ENCODE peak calls at places on chromosomes 7 and 10, in six cellular contexts. O is upper lobe of left lung; J is HCT116; X is lower lobe of right lung; K is CD4-positive, alpha-beta T cell; E is prostate gland. W is an unnamed sample.

GRCh38 chr10:50325449-50326188 is 74.3 kb upstream of the ASAH2 start:
- DNase-seq in O (no peak), J (peak; percentile 41), X (peak; percentile 58), K (no peak), E (peak; percentile 76), W (peak; percentile 95)

GRCh38 chr7:22269963-22270362 is 87.0 kb downstream of the RAPGEF5 start:
- DNase-seq in O (no peak), J (no peak), X (no peak), K (no peak), E (no peak), W (no peak)

GRCh38 chr10:93542358-93542791 is 24.1 kb upstream of the FFAR4 start:
- DNase-seq in O (no peak), J (no peak), X (no peak), K (no peak), E (no peak), W (no peak)

GRCh38 chr10:47156873-47157272 is 143.1 kb upstream of the GDF10 start:
- DNase-seq in O (no peak), J (no peak), X (no peak), K (no peak), E (no peak), W (no peak)

GRCh38 chr10:62019685-62020361 is 118.3 kb downstream of the ARID5B start:
- DNase-seq in O (no peak), J (no peak), X (no peak), K (no peak), E (no peak), W (no peak)

GRCh38 chr7:138396251-138397070 is 63.6 kb upstream of the TRIM24 start:
- DNase-seq in O (no peak), J (no peak), X (no peak), K (no peak), E (no peak), W (no peak)

GRCh38 chr7:7054252-7054830 is 128.0 kb upstream of the C1GALT1 start:
- DNase-seq in O (no peak), J (no peak), X (no peak), K (no peak), E (no peak), W (peak; percentile 13)

GRCh38 chr10:93218386-93218785 is 144.7 kb downstream of the CYP26A1 start:
- DNase-seq in O (no peak), J (no peak), X (no peak), K (no peak), E (no peak), W (no peak)

GRCh38 chr7:44111759-44112158 is 7.6 kb downstream of the AEBP1 start:
- DNase-seq in O (no peak), J (no peak), X (no peak), K (no peak), E (no peak), W (no peak)

GRCh38 chr7:23467731-23468720 is 2.3 kb downstream of the IGF2BP3 start:
- DNase-seq in O (peak; percentile 55), J (no peak), X (no peak), K (no peak), E (no peak), W (no peak)

GRCh38 chr10:48470893-48471805 is 133.7 kb downstream of the ARHGAP22 start:
- DNase-seq in O (peak; percentile 48), J (no peak), X (no peak), K (no peak), E (no peak), W (peak; percentile 92)

GRCh38 chr7:3020416-3020815 is 23.3 kb downstream of the CARD11 start:
- DNase-seq in O (no peak), J (no peak), X (no peak), K (no peak), E (no peak), W (no peak)

GRCh38 chr7:104922187-104923009 is 91.6 kb upstream of the KMT2E start:
- DNase-seq in O (no peak), J (no peak), X (no peak), K (no peak), E (no peak), W (no peak)

GRCh38 chr7:122488241-122488640 is 183.7 kb upstream of the FEZF1 start:
- DNase-seq in O (no peak), J (no peak), X (no peak), K (no peak), E (no peak), W (no peak)

GRCh38 chr10:116287906-116288501 is 15.0 kb upstream of the GFRA1 start:
- DNase-seq in O (no peak), J (peak; percentile 37), X (no peak), K (no peak), E (no peak), W (no peak)

GRCh38 chr7:33754933-33755928 is 150.1 kb upstream of the BMPER start:
- DNase-seq in O (no peak), J (no peak), X (no peak), K (no peak), E (no peak), W (no peak)

GRCh38 chr10:79146611-79147130 is 77.9 kb downstream of the ZMIZ1 start:
- DNase-seq in O (no peak), J (no peak), X (peak; percentile 81), K (no peak), E (peak; percentile 61), W (no peak)

GRCh38 chr7:34013421-34013820 is 108.1 kb downstream of the BMPER start:
- DNase-seq in O (no peak), J (no peak), X (no peak), K (no peak), E (no peak), W (no peak)

GRCh38 chr7:6242561-6242960 is 29.9 kb downstream of the CYTH3 start:
- DNase-seq in O (no peak), J (no peak), X (no peak), K (no peak), E (no peak), W (no peak)

GRCh38 chr10:44908936-44909335 is 2.2 kb upstream of the TMEM72 start:
- DNase-seq in O (no peak), J (no peak), X (no peak), K (no peak), E (no peak), W (no peak)

GRCh38 chr10:2851544-2851943 is 215.8 kb upstream of the PFKP start:
- DNase-seq in O (no peak), J (no peak), X (no peak), K (no peak), E (no peak), W (no peak)

GRCh38 chr10:73788864-73789658 is 3.7 kb downstream of the ZSWIM8 start:
- DNase-seq in O (no peak), J (no peak), X (no peak), K (no peak), E (no peak), W (no peak)

GRCh38 chr10:73789659-73790055 is 4.3 kb downstream of the ZSWIM8 start:
- DNase-seq in O (no peak), J (no peak), X (no peak), K (no peak), E (no peak), W (no peak)

GRCh38 chr10:73785221-73785720 is at the start of gene ZSWIM8:
- DNase-seq in O (peak; percentile 96), J (peak; percentile 91), X (peak; percentile 92), K (peak; percentile 77), E (peak; percentile 93), W (peak; percentile 88)

GRCh38 chr10:73785721-73786511 is 510 bp downstream of the ZSWIM8 start:
- DNase-seq in O (peak; percentile 92), J (no peak), X (peak; percentile 73), K (peak; percentile 32), E (peak; percentile 67), W (peak; percentile 23)

GRCh38 chr10:73786512-73786885 is 1.1 kb downstream of the ZSWIM8 start:
- DNase-seq in O (no peak), J (no peak), X (no peak), K (no peak), E (no peak), W (no peak)
- TF ChIP-seq CTCF in O (no peak), J (no peak), X (no peak), K (no peak), E (no peak), W (no peak)

GRCh38 chr10:70558871-70559810 is 43.4 kb downstream of the PRF1 start:
- DNase-seq in O (peak; percentile 89), J (peak; percentile 65), X (peak; percentile 68), K (peak; percentile 58), E (no peak), W (peak; percentile 47)

GRCh38 chr10:70558295-70558694 is 44.2 kb downstream of the PRF1 start:
- DNase-seq in O (no peak), J (no peak), X (no peak), K (no peak), E (no peak), W (no peak)

GRCh38 chr10:70561051-70561450 is 41.5 kb downstream of the PRF1 start:
- DNase-seq in O (no peak), J (no peak), X (peak; percentile 67), K (no peak), E (no peak), W (no peak)

GRCh38 chr10:70560511-70560931 is 42.0 kb downstream of the PRF1 start:
- DNase-seq in O (no peak), J (no peak), X (no peak), K (no peak), E (no peak), W (no peak)

GRCh38 chr10:70559861-70560260 is 42.7 kb downstream of the PRF1 start:
- DNase-seq in O (no peak), J (no peak), X (no peak), K (no peak), E (no peak), W (no peak)
- H3K27ac ChIP-seq in O (peak overlapping the region; percentile 36), J (peak overlapping the region; percentile 52), X (no peak overlapping the region), K (no peak overlapping the region), E (no peak overlapping the region), W (no peak overlapping the region)

GRCh38 chr10:70740441-70741288 is 44.5 kb downstream of the TBATA start:
- DNase-seq in O (no peak), J (no peak), X (no peak), K (no peak), E (no peak), W (peak; percentile 18)

GRCh38 chr10:70737977-70738376 is 47.2 kb downstream of the TBATA start:
- DNase-seq in O (no peak), J (no peak), X (no peak), K (no peak), E (no peak), W (no peak)

GRCh38 chr10:70737250-70737649 is 47.9 kb downstream of the TBATA start:
- DNase-seq in O (no peak), J (peak; percentile 12), X (no peak), K (no peak), E (no peak), W (peak; percentile 19)

GRCh38 chr10:70736470-70736982 is 48.7 kb downstream of the TBATA start:
- DNase-seq in O (no peak), J (no peak), X (peak; percentile 41), K (no peak), E (no peak), W (no peak)

GRCh38 chr10:70738425-70739121 is 46.6 kb downstream of the TBATA start:
- DNase-seq in O (no peak), J (no peak), X (peak; percentile 28), K (no peak), E (no peak), W (no peak)
- TF ChIP-seq CTCF in O (no peak), J (no peak), X (no peak), K (no peak), E (no peak), W (no peak)

GRCh38 chr7:28480595-28480994 is 68.3 kb downstream of the CREB5 start:
- DNase-seq in O (no peak), J (no peak), X (no peak), K (no peak), E (no peak), W (no peak)
- H3K27ac ChIP-seq in O (no peak overlapping the region), J (no peak overlapping the region), X (no peak overlapping the region), K (no peak overlapping the region), E (no peak overlapping the region), W (no peak overlapping the region)

GRCh38 chr10:43265799-43266721 is 805 bp downstream of the RASGEF1A start:
- DNase-seq in O (peak; percentile 81), J (no peak), X (peak; percentile 45), K (peak; percentile 30), E (peak; percentile 23), W (no peak)
- TF ChIP-seq CTCF in O (no peak), J (peak; percentile 53), X (peak; percentile 22), K (no peak), E (no peak), W (peak; percentile 44)

W was measured in foreskin keratinocyte.